ENCODE peak calls at places on chromosome 1, in six cellular contexts. I, G, Q, K, Y and W are unnamed samples.
A peak's percentile ranks its signal among the peaks of the same experiment; 100 is the strongest.

GRCh38 chr1:8409107-8409506 is 91.2 kb downstream of the SLC45A1 start:
- DNase-seq in I (peak; percentile 69), G (peak; percentile 73), Q (peak; percentile 83), K (no peak), Y (no peak), W (peak; percentile 82)

GRCh38 chr1:160370561-160371345 is 3.9 kb downstream of the NHLH1 start:
- DNase-seq in I (no peak), G (no peak), Q (no peak), K (no peak), Y (no peak), W (no peak)

GRCh38 chr1:43853161-43853921 is 80.3 kb upstream of the ARTN start:
- DNase-seq in I (no peak), G (peak; percentile 47), Q (peak; percentile 58), K (no peak), Y (peak; percentile 86), W (peak; percentile 85)

GRCh38 chr1:154812911-154813816 is 56.9 kb downstream of the KCNN3 start:
- DNase-seq in I (no peak), G (peak; percentile 42), Q (peak; percentile 34), K (no peak), Y (no peak), W (peak; percentile 28)

GRCh38 chr1:214422137-214422671 is 129.2 kb downstream of the PTPN14 start:
- DNase-seq in I (no peak), G (peak; percentile 91), Q (peak; percentile 94), K (no peak), Y (no peak), W (peak; percentile 92)

GRCh38 chr1:39720094-39720999 is 18.3 kb upstream of the PPIE start:
- DNase-seq in I (peak; percentile 87), G (peak; percentile 53), Q (peak; percentile 62), K (no peak), Y (peak; percentile 14), W (peak; percentile 78)

GRCh38 chr1:235947989-235948388 is 81.3 kb upstream of the LYST start:
- DNase-seq in I (no peak), G (no peak), Q (no peak), K (no peak), Y (no peak), W (no peak)

GRCh38 chr1:201468844-201469644 is at the start of gene PHLDA3:
- DNase-seq in I (peak; percentile 71), G (peak; percentile 93), Q (peak; percentile 88), K (peak; percentile 59), Y (no peak), W (peak; percentile 93)

GRCh38 chr1:2240251-2241156 is 12.4 kb downstream of the SKI start:
- DNase-seq in I (peak; percentile 79), G (peak; percentile 60), Q (peak; percentile 88), K (no peak), Y (no peak), W (peak; percentile 58)

GRCh38 chr1:177891809-177892208 is 78.0 kb downstream of the SEC16B start:
- DNase-seq in I (no peak), G (no peak), Q (no peak), K (no peak), Y (no peak), W (no peak)